ENCODE peak calls at places on chromosomes 16 and 17, in ten cellular contexts. D, A, K, Y, W, R, G, U, F and P are unnamed samples.

GRCh38 chr17:76841776-76842405 is 26.3 kb upstream of the MGAT5B start:
- DNase-seq in D (no peak), A (no peak), K (no peak), Y (peak), W (no peak), R (no peak), G (no peak), U (no peak), F (no peak), P (no peak)

GRCh38 chr17:5135726-5136579 is 20.1 kb downstream of the USP6 start:
- DNase-seq in D (no peak), A (no peak), K (no peak), Y (no peak), W (no peak), R (no peak), G (no peak), U (no peak), F (peak), P (no peak)

GRCh38 chr17:42305543-42306384 is 17.5 kb downstream of the STAT5A start:
- DNase-seq in D (no peak), A (no peak), K (no peak), Y (no peak), W (no peak), R (no peak), G (no peak), U (no peak), F (no peak), P (no peak)

GRCh38 chr17:19023209-19023999 is 18.8 kb upstream of the FAM83G start:
- DNase-seq in D (no peak), A (no peak), K (no peak), Y (no peak), W (no peak), R (peak), G (no peak), U (no peak), F (peak), P (no peak)

GRCh38 chr17:76196675-76197074 is 43.6 kb downstream of the RNF157 start:
- DNase-seq in D (no peak), A (no peak), K (no peak), Y (no peak), W (no peak), R (peak), G (no peak), U (no peak), F (no peak), P (no peak)

GRCh38 chr16:86270696-86271095 is 239.6 kb upstream of the FOXF1 start:
- DNase-seq in D (peak), A (no peak), K (no peak), Y (no peak), W (no peak), R (no peak), G (no peak), U (no peak), F (no peak), P (no peak)

GRCh38 chr16:27080870-27081269 is 14.1 kb downstream of the C16orf82 start:
- DNase-seq in D (no peak), A (no peak), K (peak), Y (peak), W (peak), R (no peak), G (no peak), U (no peak), F (no peak), P (peak)

GRCh38 chr17:81053043-81053970 is 18.4 kb downstream of the BAIAP2 start:
- DNase-seq in D (no peak), A (no peak), K (no peak), Y (no peak), W (no peak), R (no peak), G (no peak), U (no peak), F (no peak), P (no peak)

GRCh38 chr17:3635474-3636153 is 436 bp downstream of the SHPK start:
- DNase-seq in D (no peak), A (no peak), K (no peak), Y (no peak), W (no peak), R (no peak), G (peak), U (no peak), F (no peak), P (no peak)

GRCh38 chr17:13864551-13864950 is 204.8 kb upstream of the COX10 start:
- DNase-seq in D (no peak), A (peak), K (no peak), Y (no peak), W (peak), R (no peak), G (no peak), U (peak), F (no peak), P (peak)

GRCh38 chr16:67917852-67918236 is 13.8 kb downstream of the CTRL start:
- DNase-seq in D (no peak), A (peak), K (peak), Y (no peak), W (peak), R (no peak), G (no peak), U (no peak), F (no peak), P (peak)

GRCh38 chr16:57299009-57299718 is 14.7 kb upstream of the PLLP start:
- DNase-seq in D (no peak), A (peak), K (no peak), Y (peak), W (no peak), R (peak), G (no peak), U (peak), F (peak), P (peak)

GRCh38 chr17:9241371-9241712 is 220.0 kb downstream of the NTN1 start:
- DNase-seq in D (peak), A (no peak), K (no peak), Y (no peak), W (no peak), R (peak), G (no peak), U (no peak), F (peak), P (no peak)

GRCh38 chr17:42979511-42980273 is at the start of gene PTGES3L:
- DNase-seq in D (peak), A (peak), K (no peak), Y (peak), W (peak), R (peak), G (peak), U (no peak), F (peak), P (peak)

GRCh38 chr16:76932541-76933211 is 258.3 kb upstream of the MON1B start:
- DNase-seq in D (no peak), A (no peak), K (no peak), Y (no peak), W (no peak), R (no peak), G (no peak), U (no peak), F (no peak), P (no peak)

GRCh38 chr16:29256501-29256981 is 150.0 kb downstream of the NPIPB11 start:
- DNase-seq in D (no peak), A (no peak), K (no peak), Y (no peak), W (no peak), R (no peak), G (no peak), U (no peak), F (no peak), P (no peak)

GRCh38 chr16:17343028-17343427 is 127.7 kb downstream of the XYLT1 start:
- DNase-seq in D (no peak), A (no peak), K (no peak), Y (no peak), W (no peak), R (no peak), G (peak), U (no peak), F (no peak), P (no peak)

GRCh38 chr16:66382171-66382965 is 15.9 kb downstream of the CDH5 start:
- DNase-seq in D (no peak), A (peak), K (no peak), Y (no peak), W (peak), R (peak), G (no peak), U (peak), F (no peak), P (peak)

GRCh38 chr16:4487955-4488481 is 11.8 kb downstream of the HMOX2 start:
- DNase-seq in D (peak), A (peak), K (no peak), Y (no peak), W (peak), R (no peak), G (no peak), U (no peak), F (no peak), P (no peak)

GRCh38 chr17:19003966-19004600 is 481 bp downstream of the FAM83G start:
- DNase-seq in D (peak), A (no peak), K (peak), Y (peak), W (peak), R (no peak), G (peak), U (no peak), F (peak), P (peak)

GRCh38 chr17:4623249-4623648 is 18.2 kb downstream of the ALOX15 start:
- DNase-seq in D (no peak), A (no peak), K (no peak), Y (no peak), W (no peak), R (no peak), G (no peak), U (peak), F (no peak), P (no peak)